ENCODE peak calls at places on chromosomes 11 and 22, in six cellular contexts. Z is Ammon's horn, V is NCI-H2171, O is EL, G is ovary, Q is head of caudate nucleus. M is an unnamed sample.
A peak's percentile ranks its signal among the peaks of the same experiment; 100 is the strongest.

GRCh38 chr22:49622241-49623105 is 205.2 kb downstream of the BRD1 start:
- DNase-seq in Z (no peak), V (no peak), O (no peak), G (no peak), Q (no peak), M (no peak)

GRCh38 chr22:46321387-46321775 is 14.1 kb upstream of the TRMU start:
- DNase-seq in Z (no peak), V (no peak), O (no peak), G (no peak), Q (peak; percentile 91), M (no peak)

GRCh38 chr11:2233693-2234455 is 36.5 kb downstream of the ASCL2 start:
- DNase-seq in Z (no peak), V (no peak), O (no peak), G (no peak), Q (no peak), M (no peak)

GRCh38 chr11:24828938-24829337 is 332.1 kb downstream of the LUZP2 start:
- DNase-seq in Z (no peak), V (no peak), O (no peak), G (no peak), Q (no peak), M (no peak)

GRCh38 chr22:30183271-30183670 is 63.3 kb downstream of the LIF start:
- DNase-seq in Z (no peak), V (no peak), O (no peak), G (no peak), Q (no peak), M (no peak)

GRCh38 chr11:119680899-119681370 is 48.1 kb downstream of the NECTIN1 start:
- DNase-seq in Z (peak; percentile 58), V (no peak), O (no peak), G (no peak), Q (no peak), M (no peak)

GRCh38 chr11:132992838-132993680 is 539.2 kb downstream of the OPCML start:
- DNase-seq in Z (peak; percentile 59), V (no peak), O (peak; percentile 13), G (no peak), Q (peak; percentile 40), M (no peak)

GRCh38 chr11:27192184-27192583 is 151.6 kb downstream of the BBOX1 start:
- DNase-seq in Z (no peak), V (no peak), O (no peak), G (no peak), Q (no peak), M (no peak)

GRCh38 chr22:43993072-43993760 is 30.9 kb upstream of the PARVB start:
- DNase-seq in Z (peak; percentile 67), V (peak; percentile 47), O (peak; percentile 48), G (peak; percentile 68), Q (peak; percentile 42), M (no peak)

GRCh38 chr11:20712912-20713311 is 43.5 kb downstream of the NELL1 start:
- DNase-seq in Z (no peak), V (no peak), O (no peak), G (no peak), Q (no peak), M (no peak)

GRCh38 chr22:25362215-25362882 is 142.9 kb downstream of the CRYBB2 start:
- DNase-seq in Z (peak; percentile 80), V (peak; percentile 33), O (peak; percentile 50), G (peak; percentile 70), Q (peak; percentile 38), M (no peak)

GRCh38 chr11:71418643-71419042 is 29.6 kb downstream of the DHCR7 start:
- DNase-seq in Z (peak; percentile 59), V (no peak), O (no peak), G (no peak), Q (peak; percentile 79), M (no peak)

GRCh38 chr11:12506502-12506921 is 129.1 kb downstream of the PARVA start:
- DNase-seq in Z (no peak), V (no peak), O (peak; percentile 47), G (no peak), Q (no peak), M (no peak)

GRCh38 chr11:18010271-18010670 is 2.6 kb downstream of the SERGEF start:
- DNase-seq in Z (no peak), V (no peak), O (no peak), G (no peak), Q (no peak), M (no peak)

GRCh38 chr11:33005175-33005574 is 10.5 kb upstream of the DEPDC7 start:
- DNase-seq in Z (no peak), V (no peak), O (no peak), G (no peak), Q (no peak), M (no peak)

GRCh38 chr22:21624120-21624879 is 5.5 kb downstream of the YDJC start:
- DNase-seq in Z (no peak), V (no peak), O (peak; percentile 19), G (no peak), Q (no peak), M (no peak)

GRCh38 chr11:91220476-91221202 is 997.8 kb upstream of the CHORDC1 start:
- DNase-seq in Z (no peak), V (no peak), O (peak; percentile 34), G (no peak), Q (no peak), M (peak; percentile 12)

GRCh38 chr11:2919837-2920236 is 9.4 kb downstream of the PHLDA2 start:
- DNase-seq in Z (no peak), V (no peak), O (no peak), G (no peak), Q (no peak), M (no peak)

GRCh38 chr22:24417200-24417599 is 10.2 kb upstream of the ADORA2A start:
- DNase-seq in Z (no peak), V (no peak), O (no peak), G (no peak), Q (no peak), M (no peak)

GRCh38 chr22:38862375-38863329 is 9.4 kb downstream of the CBX6 start:
- DNase-seq in Z (peak; percentile 44), V (no peak), O (no peak), G (peak; percentile 87), Q (no peak), M (no peak)

GRCh38 chr22:29270475-29271271 is 2.6 kb downstream of the EWSR1 start:
- DNase-seq in Z (no peak), V (no peak), O (peak; percentile 68), G (no peak), Q (no peak), M (no peak)

GRCh38 chr11:957201-957920 is 31.7 kb downstream of the AP2A2 start:
- DNase-seq in Z (no peak), V (no peak), O (no peak), G (no peak), Q (no peak), M (no peak)

GRCh38 chr11:35629511-35629910 is 11.3 kb downstream of the FJX1 start:
- DNase-seq in Z (no peak), V (no peak), O (no peak), G (no peak), Q (no peak), M (no peak)

GRCh38 chr22:33180371-33180770 is 122.2 kb upstream of the SYN3 start:
- DNase-seq in Z (peak; percentile 18), V (peak; percentile 86), O (no peak), G (no peak), Q (no peak), M (no peak)

GRCh38 chr11:61020706-61021235 is 49.3 kb downstream of the CD6 start:
- DNase-seq in Z (no peak), V (no peak), O (no peak), G (no peak), Q (no peak), M (no peak)

GRCh38 chr11:130947889-130948288 is 31.6 kb upstream of the SNX19 start:
- DNase-seq in Z (no peak), V (no peak), O (no peak), G (no peak), Q (no peak), M (no peak)

GRCh38 chr22:40637181-40638150 is 947 bp upstream of the MRTFA start:
- DNase-seq in Z (peak; percentile 50), V (peak; percentile 39), O (no peak), G (no peak), Q (peak; percentile 64), M (no peak)

GRCh38 chr22:32476286-32476685 is 1.7 kb downstream of the FBXO7 start:
- DNase-seq in Z (no peak), V (no peak), O (no peak), G (no peak), Q (no peak), M (no peak)

GRCh38 chr11:129444274-129444673 is 68.6 kb downstream of the BARX2 start:
- DNase-seq in Z (no peak), V (no peak), O (no peak), G (no peak), Q (no peak), M (no peak)

GRCh38 chr22:25053153-25053805 is 100.8 kb downstream of the KIAA1671 start:
- DNase-seq in Z (no peak), V (no peak), O (peak; percentile 25), G (no peak), Q (no peak), M (peak; percentile 35)

GRCh38 chr11:125454047-125454446 is 42.0 kb downstream of the FEZ1 start:
- DNase-seq in Z (no peak), V (no peak), O (no peak), G (no peak), Q (no peak), M (no peak)

GRCh38 chr22:42613869-42614268 is 814 bp downstream of the POLDIP3 start:
- DNase-seq in Z (no peak), V (no peak), O (no peak), G (no peak), Q (no peak), M (no peak)

GRCh38 chr11:6418958-6419611 is at the start of gene APBB1:
- DNase-seq in Z (peak; percentile 77), V (peak; percentile 41), O (peak; percentile 61), G (peak; percentile 87), Q (peak; percentile 82), M (no peak)

GRCh38 chr22:37892566-37893338 is 13.3 kb upstream of the MICALL1 start:
- DNase-seq in Z (peak; percentile 97), V (no peak), O (no peak), G (peak; percentile 55), Q (peak; percentile 87), M (no peak)

GRCh38 chr22:44448271-44448780 is 49.7 kb downstream of the RTL6 start:
- DNase-seq in Z (peak; percentile 28), V (peak; percentile 73), O (peak; percentile 98), G (peak; percentile 77), Q (no peak), M (peak; percentile 82)

GRCh38 chr22:20083157-20083890 is 3.3 kb downstream of the DGCR8 start:
- DNase-seq in Z (no peak), V (no peak), O (no peak), G (no peak), Q (no peak), M (no peak)